ENCODE peak calls at places on chromosomes 7 and 10, in eight cellular contexts. K, N, J, V, I, W, F and P are unnamed samples.

GRCh38 chr7:117772416-117772815 is 100.8 kb downstream of the CTTNBP2 start:
- DNase-seq in N (no peak), I (no peak), W (no peak), K (no peak), V (no peak), J (no peak), F (no peak), P (no peak)

GRCh38 chr7:133358728-133359127 is 105.8 kb downstream of the EXOC4 start:
- DNase-seq in W (no peak), J (no peak), K (no peak), I (no peak), N (no peak), F (no peak), V (no peak), P (no peak)

GRCh38 chr7:133646493-133647154 is 393.7 kb downstream of the EXOC4 start:
- DNase-seq in F (no peak), K (no peak), J (no peak), W (no peak), I (no peak), N (no peak), V (no peak), P (no peak)

GRCh38 chr7:137142376-137142775 is 201.2 kb downstream of the PTN start:
- DNase-seq in N (no peak), I (no peak), W (no peak), K (no peak), V (no peak), J (no peak), F (no peak), P (no peak)

GRCh38 chr10:110667620-110668343 is 23.6 kb downstream of the RBM20 start:
- DNase-seq in I (no peak), J (no peak), K (no peak), W (no peak), V (no peak), F (no peak), N (no peak), P (no peak)

GRCh38 chr7:133705596-133705995 is 421.5 kb upstream of the LRGUK start:
- DNase-seq in V (no peak), I (no peak), N (no peak), J (no peak), W (no peak), F (no peak), K (no peak), P (no peak)

GRCh38 chr10:113087082-113088029 is 137.3 kb downstream of the TCF7L2 start:
- DNase-seq in W (peak), F (peak), V (no peak), J (no peak), K (no peak), I (no peak), N (no peak), P (no peak)

GRCh38 chr7:159094030-159094740 is 50.5 kb downstream of the VIPR2 start:
- DNase-seq in J (no peak), I (no peak), K (peak), W (no peak), N (no peak), F (no peak), V (no peak), P (no peak)

GRCh38 chr10:117221156-117221711 is 19.7 kb upstream of the SLC18A2 start:
- DNase-seq in K (no peak), F (no peak), J (no peak), I (no peak), N (no peak), W (no peak), V (no peak), P (no peak)

GRCh38 chr7:151687523-151688235 is 168.0 kb upstream of the RHEB start:
- DNase-seq in F (peak), N (no peak), I (no peak), V (no peak), W (no peak), K (no peak), J (no peak), P (peak)

GRCh38 chr10:107971973-107972372 is 807.5 kb upstream of the SORCS1 start:
- DNase-seq in V (no peak), F (no peak), K (no peak), W (no peak), I (no peak), J (no peak), N (no peak), P (no peak)

GRCh38 chr7:46247622-46248181 is 326.6 kb upstream of the IGFBP3 start:
- DNase-seq in W (no peak), I (no peak), J (no peak), V (no peak), N (no peak), K (no peak), F (no peak), P (no peak)

GRCh38 chr10:112959207-112959838 is 9.3 kb downstream of the TCF7L2 start:
- DNase-seq in I (no peak), W (no peak), K (no peak), N (no peak), J (no peak), F (no peak), V (no peak), P (no peak)

GRCh38 chr10:70162892-70163201 is 7.5 kb downstream of the SAR1A start:
- DNase-seq in N (peak), F (no peak), V (no peak), I (no peak), J (no peak), K (no peak), W (no peak), P (no peak)

GRCh38 chr7:91266931-91267557 is 2.8 kb downstream of the FZD1 start:
- DNase-seq in V (no peak), J (no peak), N (no peak), K (no peak), F (no peak), W (no peak), I (no peak), P (no peak)

GRCh38 chr10:30736685-30737232 is 107.2 kb upstream of the LYZL2 start:
- DNase-seq in N (no peak), K (no peak), W (peak), V (no peak), F (no peak), I (no peak), J (no peak), P (no peak)

GRCh38 chr7:108140674-108141073 is 10.5 kb upstream of the LAMB4 start:
- DNase-seq in J (no peak), F (no peak), I (no peak), N (no peak), W (no peak), K (no peak), V (no peak), P (no peak)

GRCh38 chr7:104973227-104973626 is 40.8 kb upstream of the KMT2E start:
- DNase-seq in F (no peak), I (no peak), N (no peak), V (no peak), J (no peak), W (no peak), K (no peak), P (no peak)

GRCh38 chr7:86914468-86915054 is 144.9 kb downstream of the ELAPOR2 start:
- DNase-seq in F (no peak), W (no peak), I (no peak), N (no peak), K (peak), V (no peak), J (peak), P (no peak)

GRCh38 chr7:45112648-45113047 is 1.2 kb upstream of the TBRG4 start:
- DNase-seq in F (no peak), V (no peak), W (no peak), J (peak), N (no peak), K (no peak), I (no peak), P (no peak)

GRCh38 chr10:12656518-12657142 is 307.3 kb downstream of the CAMK1D start:
- DNase-seq in J (peak), V (no peak), W (no peak), K (peak), F (peak), N (no peak), I (peak), P (no peak)

GRCh38 chr7:70764701-70765208 is 367.2 kb upstream of the GALNT17 start:
- DNase-seq in V (no peak), F (no peak), W (no peak), N (no peak), J (no peak), I (peak), K (no peak), P (no peak)

GRCh38 chr7:149878523-149878921 is 4.8 kb downstream of the ATP6V0E2 start:
- DNase-seq in N (no peak), F (no peak), W (no peak), J (no peak), V (no peak), I (no peak), K (no peak), P (no peak)

GRCh38 chr7:47783456-47784240 is 164.6 kb downstream of the PKD1L1 start:
- DNase-seq in N (no peak), F (no peak), I (no peak), K (no peak), W (no peak), J (peak), V (no peak), P (no peak)

GRCh38 chr7:102390697-102391484 is 5.3 kb upstream of the PRKRIP1 start:
- DNase-seq in K (peak), J (peak), N (peak), I (peak), W (peak), F (peak), V (peak), P (peak)

GRCh38 chr7:92730808-92731207 is 105.6 kb downstream of the CDK6 start:
- DNase-seq in F (no peak), W (no peak), N (no peak), V (no peak), J (no peak), I (no peak), K (no peak), P (no peak)